ENCODE peak calls at places on chromosomes 2 and 18, in five cellular contexts. M is neuronal stem cell, T is H9, K is mesenchymal stem cell, L is H1. I is an unnamed sample.
A peak's percentile ranks its signal among the peaks of the same experiment; 100 is the strongest.

GRCh38 chr2:9174771-9175441 is 31.7 kb upstream of the ASAP2 start:
- DNase-seq in M (no peak), L (no peak), T (peak; percentile 61), K (peak; percentile 96), I (peak; percentile 71)

GRCh38 chr2:206232287-206233035 is 42.0 kb upstream of the ZDBF2 start:
- DNase-seq in L (no peak), M (no peak), T (no peak), K (no peak), I (no peak)

GRCh38 chr2:131030478-131030971 is 62.7 kb downstream of the FAM168B start:
- DNase-seq in T (no peak), M (no peak), L (no peak), K (no peak), I (no peak)

GRCh38 chr2:14998548-14998947 is 366.0 kb downstream of the LRATD1 start:
- DNase-seq in M (no peak), K (no peak), T (no peak), L (no peak), I (no peak)

GRCh38 chr2:154616659-154617058 is 81.8 kb upstream of the KCNJ3 start:
- DNase-seq in T (no peak), K (no peak), L (no peak), M (no peak), I (no peak)

GRCh38 chr18:12159446-12159845 is 65.8 kb downstream of the ANKRD62 start:
- DNase-seq in K (peak; percentile 14), T (no peak), M (no peak), L (no peak), I (peak; percentile 94)

GRCh38 chr2:63792523-63792922 is 49.2 kb upstream of the UGP2 start:
- DNase-seq in K (peak; percentile 79), T (no peak), M (no peak), L (no peak), I (peak; percentile 38)

GRCh38 chr18:58897994-58898393 is 33.3 kb downstream of the ZNF532 start:
- DNase-seq in K (no peak), L (no peak), M (no peak), T (no peak), I (no peak)

GRCh38 chr2:239293450-239294430 is 107.1 kb downstream of the HDAC4 start:
- DNase-seq in M (no peak), T (no peak), L (no peak), K (no peak), I (no peak)

GRCh38 chr18:32545631-32546030 is 74.9 kb upstream of the GAREM1 start:
- DNase-seq in K (no peak), T (no peak), L (no peak), M (no peak), I (no peak)

GRCh38 chr18:13147146-13147545 is 71.4 kb upstream of the LDLRAD4 start:
- DNase-seq in L (no peak), T (no peak), K (no peak), M (no peak), I (no peak)

GRCh38 chr2:141766225-141766624 is 364.6 kb downstream of the LRP1B start:
- DNase-seq in K (peak; percentile 5), L (no peak), T (no peak), M (no peak), I (no peak)

GRCh38 chr18:5980721-5981120 is 85.4 kb upstream of the TMEM200C start:
- DNase-seq in M (no peak), K (no peak), T (peak; percentile 20), L (peak; percentile 41), I (no peak)

GRCh38 chr2:69742170-69742952 is 427 bp downstream of the ANXA4 start:
- DNase-seq in L (peak; percentile 45), T (no peak), M (peak; percentile 11), K (peak; percentile 28), I (no peak)

GRCh38 chr2:53317863-53318262 is 449.7 kb upstream of the CHAC2 start:
- DNase-seq in L (no peak), K (no peak), M (no peak), T (no peak), I (peak; percentile 9)

GRCh38 chr2:328761-329160 is 40.9 kb upstream of the ALKAL2 start:
- DNase-seq in K (no peak), T (no peak), L (no peak), M (no peak), I (peak; percentile 81)

GRCh38 chr2:70692256-70692655 is 75.7 kb downstream of the ADD2 start:
- DNase-seq in K (no peak), M (no peak), T (peak; percentile 14), L (no peak), I (no peak)

GRCh38 chr2:25132296-25132630 is 36.1 kb downstream of the POMC start:
- DNase-seq in T (no peak), M (peak; percentile 58), K (peak; percentile 3), L (no peak), I (no peak)

GRCh38 chr2:237432484-237433092 is 18.6 kb upstream of the COL6A3 start:
- DNase-seq in L (no peak), M (no peak), K (peak; percentile 95), T (peak; percentile 56), I (no peak)

DNA sequence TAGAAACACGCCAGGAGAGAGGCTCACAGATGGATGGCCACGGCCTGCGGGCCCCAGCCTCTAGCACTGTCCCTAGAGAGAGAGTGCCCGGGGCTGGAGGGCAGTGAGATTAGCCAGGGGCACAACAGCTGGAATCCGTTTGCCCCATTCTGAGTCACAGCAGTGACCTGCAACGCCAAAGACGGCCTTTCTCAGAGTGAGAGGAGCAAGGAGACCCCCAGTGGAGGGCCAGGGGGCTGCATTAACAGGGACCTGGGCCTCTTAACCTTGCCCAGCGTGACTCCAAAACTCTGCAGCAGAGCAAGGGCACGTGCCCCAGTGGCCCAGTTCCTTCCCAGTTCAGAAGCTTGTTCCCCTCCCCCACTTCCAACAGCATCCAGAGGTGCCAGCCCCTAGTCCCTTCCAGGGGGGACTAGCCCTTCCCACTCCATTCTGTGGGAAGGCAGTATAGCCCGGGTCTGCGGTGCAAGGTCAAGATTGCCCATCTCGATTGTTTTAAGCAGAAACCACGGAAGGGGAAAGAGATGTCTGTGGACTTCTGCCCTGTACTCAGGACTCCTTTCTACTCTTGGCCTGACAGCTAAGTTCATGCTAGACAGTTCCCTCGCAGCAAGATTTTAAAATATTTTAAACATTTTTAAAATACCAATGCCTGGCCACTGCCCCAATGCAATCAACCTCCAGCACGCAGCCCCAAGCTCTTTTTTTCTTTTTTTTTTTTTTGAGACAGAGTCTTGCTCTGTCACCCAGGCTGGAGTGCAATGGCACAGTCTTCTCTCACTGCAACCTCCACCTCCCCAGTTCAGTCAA is 50.9 kb upstream of the BIN1 start:
- DNase-seq in M (peak; percentile 33), L (peak; percentile 81), T (peak; percentile 86), K (peak; percentile 56), I (peak; percentile 74)
- H2BK12ac ChIP-seq in M (peak overlapping the region; percentile 46), L (no peak overlapping the region), T (no peak overlapping the region), K (no peak overlapping the region), I (no peak overlapping the region)

GRCh38 chr2:203330434-203330833 is 2.2 kb downstream of the ABI2 start:
- DNase-seq in L (no peak), M (no peak), K (peak; percentile 70), T (no peak), I (peak; percentile 67)
- H2BK5ac ChIP-seq in L (no peak overlapping the region), M (no peak overlapping the region), K (no peak overlapping the region), T (no peak overlapping the region), I (no peak overlapping the region)

DNA sequence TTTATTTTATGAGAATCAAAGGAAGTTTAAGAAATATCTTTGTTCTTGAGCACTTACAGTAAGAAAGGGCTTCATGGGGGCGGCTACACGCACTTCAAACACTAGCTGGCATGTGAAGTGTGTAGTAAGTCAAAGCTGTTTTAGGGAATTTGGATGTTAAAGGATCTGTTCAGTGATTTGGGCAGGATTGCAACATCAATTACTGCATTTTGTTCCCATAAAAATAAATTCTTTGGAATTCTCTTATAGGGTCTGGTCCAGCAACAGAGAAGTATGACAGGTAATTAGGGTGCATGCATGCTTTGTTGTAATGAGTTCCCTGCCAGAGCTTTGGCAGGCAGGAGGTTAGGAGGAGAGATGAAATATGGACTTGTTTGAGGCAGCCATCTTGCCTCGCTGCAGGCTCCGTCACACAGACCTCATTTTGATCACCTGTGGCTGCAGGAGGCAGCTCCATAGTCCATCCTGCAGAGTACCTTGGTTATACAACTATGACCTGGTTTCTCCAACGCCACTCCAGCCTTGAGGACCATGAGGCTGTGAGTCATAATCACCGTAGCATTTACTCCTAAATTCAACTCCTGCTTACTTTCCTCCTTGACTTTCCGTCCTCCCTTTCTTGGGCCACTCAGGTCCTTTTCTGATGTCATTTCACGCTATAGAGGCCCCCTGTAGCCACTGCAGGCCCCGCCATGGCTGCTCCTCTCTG is 26.5 kb upstream of the EML4 start:
- DNase-seq in L (no peak), M (no peak), K (peak; percentile 42), T (no peak), I (no peak)
- H2BK120ac ChIP-seq in L (peak overlapping the region; percentile 29), M (no peak overlapping the region), K (peak overlapping the region; percentile 42), T (no peak overlapping the region), I (peak overlapping the region; percentile 44)

DNA sequence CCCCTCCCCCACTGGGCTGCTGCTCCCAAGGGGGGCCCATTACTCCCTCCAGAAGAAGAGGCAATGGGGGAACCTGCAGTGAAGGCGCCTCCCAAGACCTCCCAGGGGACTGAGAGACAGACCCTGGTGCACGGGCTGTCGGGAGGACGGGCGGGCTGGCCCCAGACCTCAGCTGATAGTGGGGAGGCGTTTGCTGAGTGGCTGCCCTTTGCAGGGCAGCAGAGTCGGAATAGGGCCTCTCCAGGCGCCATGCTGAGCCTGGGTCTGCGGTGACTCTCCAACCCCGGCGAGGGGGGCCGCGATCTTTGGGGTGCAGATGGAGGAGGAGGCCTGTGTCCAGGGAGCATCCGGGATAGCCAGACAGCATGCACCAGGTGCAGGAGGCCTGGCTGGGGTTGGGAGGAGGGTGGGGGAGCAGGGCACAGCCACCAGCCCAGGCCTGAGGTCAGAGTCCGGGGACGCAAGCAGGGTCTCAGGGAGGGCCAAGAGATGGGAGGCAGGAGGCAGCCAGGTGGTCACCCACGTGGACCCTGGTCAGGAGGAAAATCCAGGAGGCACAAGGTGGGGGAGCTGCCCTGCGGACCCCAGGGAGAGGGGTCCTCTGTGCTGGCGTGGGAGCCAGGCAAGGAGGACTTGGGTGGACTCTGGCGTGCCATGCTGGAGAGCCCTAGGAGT is 11.0 kb downstream of the CROCC2 start:
- DNase-seq in M (no peak), T (peak; percentile 27), L (peak; percentile 58), K (no peak), I (no peak)
- H2BK12ac ChIP-seq in M (no peak overlapping the region), T (no peak overlapping the region), L (no peak overlapping the region), K (no peak overlapping the region), I (no peak overlapping the region)

GRCh38 chr2:66872926-66873714 is 438.2 kb downstream of the MEIS1 start:
- DNase-seq in T (no peak), L (no peak), M (no peak), K (peak; percentile 56), I (no peak)
- H2BK5ac ChIP-seq in T (no peak overlapping the region), L (no peak overlapping the region), M (no peak overlapping the region), K (no peak overlapping the region), I (no peak overlapping the region)

GRCh38 chr2:39871291-39871761 is 92.3 kb upstream of the THUMPD2 start:
- DNase-seq in K (peak; percentile 94), L (no peak), T (no peak), M (no peak), I (peak; percentile 2)
- H2BK120ac ChIP-seq in K (no peak overlapping the region), L (no peak overlapping the region), T (no peak overlapping the region), M (no peak overlapping the region), I (no peak overlapping the region)